ENCODE peak calls at places on chromosomes 7 and 10, in five cellular contexts. O is thoracic aorta; N is NCI-H1105; H is stimulated activated CD4-positive, alpha-beta T cell treated with anti-CD3 and anti-CD28 coated beads, Interleukin-1b, Interleukin-23, amount 100 ng/mL, for 24 hours; G is C1 segment of cervical spinal cord. E is an unnamed sample.

GRCh38 chr10:63812491-63812890 is 291.3 kb downstream of the REEP3 start:
- DNase-seq in H (no peak), G (no peak), O (no peak), N (no peak), E (no peak)

GRCh38 chr10:49539320-49539885 is 482 bp upstream of the ERCC6 start:
- DNase-seq in O (no peak), N (no peak), H (no peak), G (no peak), E (no peak)

GRCh38 chr7:104951546-104951945 is 62.5 kb upstream of the KMT2E start:
- DNase-seq in O (no peak), H (no peak), G (no peak), N (no peak), E (no peak)

GRCh38 chr10:75024971-75025523 is 86.4 kb upstream of the SAMD8 start:
- DNase-seq in G (no peak), H (no peak), O (no peak), N (no peak), E (no peak)

GRCh38 chr10:132354356-132355094 is 22.5 kb downstream of the LRRC27 start:
- DNase-seq in H (no peak), N (no peak), G (no peak), O (no peak), E (no peak)

GRCh38 chr7:3194501-3195141 is 106.4 kb upstream of the SDK1 start:
- DNase-seq in O (no peak), H (no peak), N (no peak), G (no peak), E (no peak)

GRCh38 chr7:99218406-99219184 is 10.7 kb upstream of the KPNA7 start:
- DNase-seq in G (no peak), O (no peak), N (no peak), H (no peak), E (no peak)

GRCh38 chr10:126101744-126102143 is 205.4 kb downstream of the FANK1 start:
- DNase-seq in O (no peak), G (no peak), N (no peak), H (no peak), E (no peak)